ENCODE peak calls at places on chromosome 16, in six cellular contexts. Z, P, O, V, D and I are unnamed samples.

GRCh38 chr16:21277927-21278706 is at the start of gene CRYM:
- DNase-seq in V (peak), Z (no peak), D (peak), P (no peak), O (no peak), I (peak)

GRCh38 chr16:19505600-19506303 is 16.1 kb downstream of the GDE1 start:
- DNase-seq in P (no peak), Z (no peak), O (no peak), V (no peak), D (peak), I (no peak)

GRCh38 chr16:81885976-81886586 is 107.0 kb downstream of the PLCG2 start:
- DNase-seq in V (no peak), P (no peak), O (no peak), D (peak), Z (no peak), I (peak)

GRCh38 chr16:71781741-71782140 is 26.9 kb downstream of the AP1G1 start:
- DNase-seq in D (peak), O (no peak), Z (no peak), P (no peak), V (no peak), I (no peak)

GRCh38 chr16:74216319-74216718 is 80.3 kb upstream of the PSMD7 start:
- DNase-seq in O (no peak), P (no peak), D (peak), Z (no peak), V (no peak), I (no peak)

GRCh38 chr16:31451201-31451600 is 8.1 kb upstream of the ARMC5 start:
- DNase-seq in Z (no peak), V (peak), D (no peak), O (no peak), P (no peak), I (no peak)

GRCh38 chr16:62478903-62479458 is 442.7 kb upstream of the CDH8 start:
- DNase-seq in V (no peak), D (no peak), P (no peak), O (no peak), Z (no peak), I (no peak)

GRCh38 chr16:70276392-70276791 is 12.9 kb downstream of the AARS1 start:
- DNase-seq in D (no peak), Z (no peak), V (no peak), P (no peak), O (no peak), I (no peak)

GRCh38 chr16:71514476-71514875 is 11.8 kb upstream of the CHST4 start:
- DNase-seq in Z (no peak), P (no peak), O (no peak), V (no peak), D (no peak), I (no peak)

GRCh38 chr16:78058165-78058564 is 35.8 kb downstream of the CLEC3A start:
- DNase-seq in V (no peak), P (no peak), O (no peak), Z (no peak), D (no peak), I (no peak)

GRCh38 chr16:53745753-53746258 is 41.9 kb downstream of the FTO start:
- DNase-seq in V (no peak), O (no peak), Z (no peak), P (no peak), D (no peak), I (no peak)

GRCh38 chr16:1705688-1706385 is at the start of gene MAPK8IP3:
- DNase-seq in V (peak), P (peak), Z (peak), D (peak), O (peak), I (peak)

GRCh38 chr16:2033057-2033911 is 6.6 kb downstream of the NHERF2 start:
- DNase-seq in V (peak), P (no peak), D (peak), Z (peak), O (no peak), I (peak)

GRCh38 chr16:70685938-70686375 is at the start of gene MTSS2:
- DNase-seq in P (no peak), D (peak), O (no peak), Z (peak), V (peak), I (peak)

GRCh38 chr16:27273670-27274522 is 5.3 kb upstream of the NSMCE1 start:
- DNase-seq in P (no peak), O (no peak), V (no peak), Z (no peak), D (peak), I (no peak)

GRCh38 chr16:8905795-8906591 is 23.8 kb downstream of the LITAFD start:
- DNase-seq in V (no peak), Z (no peak), P (no peak), D (no peak), O (no peak), I (no peak)

GRCh38 chr16:88928405-88929375 is 48.3 kb downstream of the CBFA2T3 start:
- DNase-seq in D (no peak), O (no peak), V (no peak), P (no peak), Z (no peak), I (no peak)

GRCh38 chr16:29230671-29231091 is 175.8 kb downstream of the NPIPB11 start:
- DNase-seq in D (no peak), P (no peak), Z (no peak), O (no peak), V (peak), I (peak)

GRCh38 chr16:84308120-84308519 is 13.4 kb downstream of the WFDC1 start:
- DNase-seq in V (peak), P (no peak), Z (no peak), O (no peak), D (no peak), I (peak)

GRCh38 chr16:55811811-55812210 is 21.1 kb downstream of the CES1 start:
- DNase-seq in P (no peak), D (no peak), O (no peak), V (no peak), Z (no peak), I (no peak)